ENCODE peak calls at places on chromosomes 6 and 20, in four cellular contexts. B is body of pancreas, G is A673, W is neural progenitor cell. A is an unnamed sample. For H3K4me1, the result is how much of the 10 kb centered on the place peaks cover.

GRCh38 chr20:35312348-35312747 is 20.1 kb upstream of the FAM83C start:
- DNase-seq in B (no peak), G (peak), W (no peak), A (no peak)

GRCh38 chr6:71386215-71386614 is 97.6 kb downstream of the OGFRL1 start:
- DNase-seq in B (no peak), G (no peak), W (no peak), A (no peak)

GRCh38 chr20:16368645-16369292 is 204.5 kb downstream of the KIF16B start:
- DNase-seq in B (peak), G (no peak), W (no peak), A (peak)

GRCh38 chr6:122821095-122821494 is 32.0 kb downstream of the SMPDL3A start:
- DNase-seq in B (no peak), G (no peak), W (no peak), A (no peak)

GRCh38 chr6:6803180-6803978 is 214.9 kb downstream of the LY86 start:
- DNase-seq in B (no peak), G (no peak), W (no peak), A (no peak)

GRCh38 chr6:84671188-84671587 is 93.2 kb downstream of the TBX18 start:
- DNase-seq in B (no peak), G (no peak), W (peak), A (no peak)

GRCh38 chr20:63313349-63314014 is 20.5 kb downstream of the COL20A1 start:
- DNase-seq in B (no peak), G (no peak), W (no peak), A (no peak)

GRCh38 chr20:574297-574942 is 30.8 kb upstream of the CSNK2A1 start:
- DNase-seq in B (no peak), G (no peak), W (peak), A (no peak)

GRCh38 chr20:33910056-33910455 is 83.7 kb upstream of the RALY start:
- DNase-seq in B (no peak), G (no peak), W (no peak), A (no peak)

GRCh38 chr6:147909645-147910044 is 401.2 kb downstream of the SAMD5 start:
- DNase-seq in B (no peak), G (no peak), W (no peak), A (no peak)

GRCh38 chr20:13865156-13865555 is 80.3 kb downstream of the NDUFAF5 start:
- DNase-seq in B (no peak), G (peak), W (no peak), A (no peak)

GRCh38 chr6:122144229-122144628 is 255.2 kb upstream of the HSF2 start:
- DNase-seq in B (no peak), G (no peak), W (no peak), A (no peak)

GRCh38 chr20:19893356-19893755 is 123.8 kb upstream of the NAA20 start:
- DNase-seq in B (no peak), G (no peak), W (no peak), A (no peak)

GRCh38 chr6:163263196-163263595 is 151.3 kb upstream of the QKI start:
- DNase-seq in B (no peak), G (no peak), W (no peak), A (no peak)

GRCh38 chr20:62536731-62537401 is 61.1 kb upstream of the GATA5 start:
- DNase-seq in B (no peak), G (no peak), W (no peak), A (no peak)

GRCh38 chr6:87066449-87067288 is 28.2 kb downstream of the CGA start:
- DNase-seq in B (peak), G (peak), W (peak), A (peak)

GRCh38 chr20:51506527-51507356 is 35.8 kb downstream of the NFATC2 start:
- DNase-seq in B (no peak), G (no peak), W (no peak), A (no peak)

GRCh38 chr6:33897193-33897479 is 93.3 kb upstream of the MLN start:
- DNase-seq in B (peak), G (no peak), W (no peak), A (no peak)

GRCh38 chr6:815348-815738 is 122.4 kb upstream of the EXOC2 start:
- DNase-seq in B (peak), G (no peak), W (peak), A (peak)

GRCh38 chr6:41552723-41553122 is 6.5 kb downstream of the FOXP4 start:
- DNase-seq in B (no peak), G (no peak), W (no peak), A (no peak)

GRCh38 chr6:41551086-41551702 is 5.0 kb downstream of the FOXP4 start:
- DNase-seq in B (peak), G (no peak), W (no peak), A (no peak)

GRCh38 chr6:41553405-41553999 is 7.3 kb downstream of the FOXP4 start:
- DNase-seq in B (no peak), G (no peak), W (no peak), A (no peak)

GRCh38 chr6:41549673-41550072 is 3.5 kb downstream of the FOXP4 start:
- DNase-seq in B (no peak), G (no peak), W (no peak), A (no peak)

DNA sequence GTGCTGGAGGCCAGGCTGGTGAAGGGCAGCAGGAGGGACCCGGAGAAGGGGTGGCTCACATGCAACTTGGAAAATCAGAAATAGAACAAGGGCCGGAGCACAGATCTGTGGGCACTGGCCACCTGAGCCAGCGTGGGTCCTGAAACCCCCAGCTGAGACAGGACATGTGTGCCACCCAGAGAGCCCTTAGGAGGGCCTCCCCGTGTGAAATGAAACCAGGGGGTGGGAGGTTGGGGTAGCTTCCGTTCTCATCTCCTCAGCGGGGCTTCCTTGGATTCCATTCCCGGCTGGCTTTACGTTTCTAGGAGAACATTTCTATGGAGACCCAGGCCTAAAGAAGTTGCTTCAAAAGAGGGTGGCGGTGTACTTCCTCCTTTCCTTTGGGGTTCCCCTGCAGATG is 5.7 kb downstream of the FOXP4 start:
- DNase-seq in B (no peak), G (no peak), W (no peak), A (no peak)
- H3K4me1 ChIP-seq in B (half or more), G (under half), W (half or more), A (under half)

GRCh38 chr20:8854566-8854965 is 214.3 kb upstream of the PLCB4 start:
- DNase-seq in B (peak), G (peak), W (peak), A (no peak)
- H3K4me3 ChIP-seq in B (no peak), G (peak), W (no peak), A (no peak)

DNA sequence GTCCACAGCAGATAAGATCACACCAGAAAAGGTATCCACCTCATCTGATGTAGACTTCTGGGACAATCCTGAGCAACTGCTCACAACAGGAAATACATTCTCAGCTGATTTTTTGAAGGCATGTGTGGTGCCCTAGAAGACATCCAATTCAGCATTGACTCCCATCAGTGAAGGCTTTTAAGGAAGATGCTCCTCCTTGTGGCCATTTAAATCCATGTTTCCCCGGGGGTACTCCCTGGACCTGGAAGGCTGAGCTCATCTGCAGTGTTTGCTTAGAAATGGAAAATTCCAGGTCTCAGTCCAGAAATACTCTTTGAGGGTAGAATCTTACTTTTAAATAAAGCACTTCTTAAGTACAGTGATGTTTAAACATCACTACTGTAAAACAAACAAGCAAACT is 195.5 kb upstream of the PDE10A start:
- DNase-seq in B (no peak), G (no peak), W (peak), A (no peak)
- TF ChIP-seq CTCF in B (no peak), G (peak), W (peak), A (peak)

DNA sequence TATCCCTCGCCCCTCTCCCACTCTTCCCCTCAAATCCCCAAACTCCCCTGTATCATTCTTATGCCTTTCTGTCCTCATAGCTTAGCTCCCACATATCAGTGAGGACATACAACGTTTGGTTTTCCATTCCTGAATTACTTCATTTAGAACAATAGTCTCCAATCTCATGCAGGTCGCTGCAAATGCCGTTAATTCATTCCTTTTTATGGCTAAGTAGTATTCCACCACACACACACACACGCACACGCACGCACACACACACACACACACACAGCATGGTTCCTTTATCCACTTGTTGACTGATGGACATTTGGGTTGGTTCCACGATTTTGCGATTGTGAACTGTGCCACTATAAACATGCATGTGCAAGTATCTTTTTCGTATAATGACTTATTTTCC is 112.7 kb downstream of the KIF13A start:
- DNase-seq in B (no peak), G (no peak), W (no peak), A (no peak)
- H3K4me1 ChIP-seq in B (under half), G (under half), W (under half), A (under half)

GRCh38 chr6:27281105-27281539 is 31.0 kb downstream of the POM121L2 start:
- DNase-seq in B (no peak), G (peak), W (no peak), A (no peak)
- H3K4me3 ChIP-seq in B (no peak), G (peak), W (peak), A (peak)

GRCh38 chr20:59158673-59159072 is 4.9 kb upstream of the ZNF831 start:
- DNase-seq in B (no peak), G (no peak), W (no peak), A (no peak)

GRCh38 chr20:59157961-59158541 is 5.6 kb upstream of the ZNF831 start:
- DNase-seq in B (no peak), G (no peak), W (peak), A (no peak)

GRCh38 chr20:59159822-59160740 is 3.5 kb upstream of the ZNF831 start:
- DNase-seq in B (no peak), G (no peak), W (no peak), A (no peak)

GRCh38 chr20:59157064-59157463 is 6.6 kb upstream of the ZNF831 start:
- DNase-seq in B (no peak), G (no peak), W (no peak), A (no peak)

DNA sequence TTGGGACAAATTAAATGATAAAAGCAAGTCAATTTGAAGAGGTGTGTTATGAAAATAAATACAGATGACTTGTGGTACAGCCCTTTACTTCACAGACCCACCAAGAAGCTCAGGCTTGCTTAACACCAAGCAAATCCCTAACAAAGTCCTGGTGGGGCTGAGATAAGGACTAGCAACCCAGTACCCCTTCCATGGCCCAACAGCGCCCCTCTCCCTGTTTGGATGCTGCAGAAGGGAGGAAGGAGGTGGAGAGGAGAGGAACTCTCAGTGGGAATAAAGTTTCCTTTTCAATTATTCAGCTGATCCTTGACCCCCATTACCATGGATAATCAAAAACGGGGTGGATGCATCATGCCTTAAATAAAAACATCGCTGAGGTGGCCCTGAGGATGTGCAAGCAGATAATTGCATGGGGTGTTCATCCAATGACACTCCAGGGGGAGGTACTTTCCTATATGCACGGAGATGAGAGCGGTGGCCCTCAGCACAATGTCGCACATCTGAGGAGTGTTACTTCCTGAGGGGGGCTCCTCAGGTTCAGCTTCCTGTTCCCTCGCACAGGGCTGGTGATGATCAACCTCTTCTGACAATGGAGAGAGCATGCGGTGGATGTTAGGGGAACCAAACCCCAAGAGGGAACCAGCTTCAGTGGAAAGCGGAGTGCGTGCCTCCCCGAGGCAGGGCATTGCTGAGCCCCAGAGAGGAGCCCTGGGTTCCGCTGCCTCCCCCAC is 4.4 kb upstream of the ZNF831 start:
- DNase-seq in B (no peak), G (no peak), W (peak), A (peak)
- TF ChIP-seq CTCF in B (no peak), G (no peak), W (peak), A (no peak)

DNA sequence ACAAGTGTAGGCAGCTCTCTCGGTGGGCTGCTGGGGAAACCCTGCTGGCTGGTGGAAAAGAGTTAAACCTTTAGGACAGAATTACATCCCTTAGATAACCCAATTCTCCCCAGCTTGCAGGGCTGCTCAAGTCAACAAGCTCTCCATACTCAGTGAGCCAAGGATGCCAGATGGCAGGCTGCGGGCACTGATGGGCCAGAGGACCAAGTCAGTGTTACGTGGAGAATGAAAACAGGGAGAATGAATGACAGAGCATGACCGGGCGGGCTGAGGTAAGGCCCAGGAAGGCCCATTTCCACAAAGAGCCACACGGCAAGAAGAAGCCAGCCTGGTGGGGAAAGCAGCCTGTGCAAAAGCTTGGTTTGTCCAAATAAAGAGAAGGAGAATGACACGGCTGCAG is 58.7 kb upstream of the CD93 start:
- DNase-seq in B (no peak), G (no peak), W (no peak), A (no peak)
- H3K4me1 ChIP-seq in B (under half), G (under half), W (under half), A (under half)

DNA sequence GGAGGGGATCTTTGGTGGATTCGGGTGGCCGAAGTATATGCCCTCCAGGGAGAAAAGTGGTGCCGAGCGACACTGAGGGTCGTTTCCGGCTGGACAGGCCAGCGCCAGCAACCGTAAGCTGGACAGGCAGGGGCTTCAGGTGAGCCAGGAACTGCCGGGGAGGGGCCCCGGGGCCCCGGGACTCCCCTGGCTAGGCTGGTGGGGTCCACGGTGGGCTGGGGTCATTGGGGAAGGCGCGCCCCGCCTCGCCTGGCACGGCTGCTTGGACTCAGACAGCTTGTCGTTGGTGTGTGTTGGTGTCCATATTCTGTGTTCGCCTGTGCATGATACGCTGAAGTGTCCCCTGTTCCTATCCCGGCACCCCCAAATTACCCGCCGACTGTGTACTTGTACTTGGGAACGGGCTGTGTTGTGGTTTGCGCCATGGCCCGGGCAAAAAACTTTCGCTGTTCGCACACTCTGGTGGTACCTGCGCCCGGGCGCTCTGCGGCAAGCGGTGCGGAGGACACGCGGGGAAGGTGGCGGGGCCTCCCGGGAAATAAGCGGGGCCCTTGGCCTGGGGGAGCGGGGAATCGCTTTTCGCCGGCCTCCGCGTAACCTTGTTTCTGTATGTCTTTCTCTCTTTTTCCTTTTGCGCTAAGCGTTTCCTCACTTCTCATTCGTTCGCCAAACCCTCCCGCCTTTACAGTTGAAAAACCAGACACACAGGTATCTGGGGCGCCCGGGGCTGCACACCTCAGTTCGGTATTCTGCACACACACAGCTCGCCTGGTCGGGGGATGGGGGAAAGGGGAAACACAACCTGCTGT is 3.2 kb downstream of the GNAS start:
- DNase-seq in B (no peak), G (no peak), W (no peak), A (peak)
- H3K4me3 ChIP-seq in B (no peak), G (no peak), W (peak), A (peak)

A was measured in Caco-2.